ENCODE peak calls at places on chromosomes 5 and 9, in five cellular contexts. L, M, X, S and K are unnamed samples.

GRCh38 chr5:160931283-160931682 is 79.3 kb upstream of the ATP10B start:
- DNase-seq in X (no peak), M (no peak), S (no peak), L (no peak), K (no peak)

GRCh38 chr5:1755321-1755949 is 44.2 kb downstream of the MRPL36 start:
- DNase-seq in S (no peak), L (no peak), M (no peak), X (peak), K (no peak)

GRCh38 chr9:5568868-5569267 is 58.5 kb downstream of the PDCD1LG2 start:
- DNase-seq in S (no peak), M (no peak), X (no peak), L (no peak), K (no peak)

GRCh38 chr5:64144429-64145215 is 21.0 kb upstream of the RNF180 start:
- DNase-seq in X (no peak), L (no peak), S (no peak), M (no peak), K (no peak)

GRCh38 chr9:137816531-137817235 is 60.9 kb upstream of the CACNA1B start:
- DNase-seq in L (no peak), X (no peak), M (no peak), S (no peak), K (peak)

GRCh38 chr9:12723409-12724028 is 30.3 kb downstream of the TYRP1 start:
- DNase-seq in S (no peak), L (no peak), M (peak), X (no peak), K (no peak)

GRCh38 chr9:36798350-36799065 is 225.8 kb downstream of the MELK start:
- DNase-seq in S (peak), X (no peak), L (no peak), M (no peak), K (peak)

GRCh38 chr5:88678780-88679491 is 204.0 kb downstream of the MEF2C start:
- DNase-seq in M (no peak), X (no peak), L (no peak), S (no peak), K (no peak)

GRCh38 chr5:89087128-89087527 is 204.1 kb upstream of the MEF2C start:
- DNase-seq in M (no peak), L (no peak), S (no peak), X (no peak), K (no peak)

GRCh38 chr5:7851617-7852289 is 820 bp upstream of the CFAP90 start:
- DNase-seq in L (no peak), M (no peak), X (no peak), S (no peak), K (no peak)

GRCh38 chr5:155728146-155728856 is 598.7 kb upstream of the SGCD start:
- DNase-seq in L (peak), X (peak), S (peak), M (peak), K (no peak)

GRCh38 chr5:94355817-94356216 is 262.6 kb downstream of the KIAA0825 start:
- DNase-seq in X (no peak), L (no peak), M (no peak), S (no peak), K (no peak)

GRCh38 chr9:112180387-112180881 is 5.3 kb upstream of the SUSD1 start:
- DNase-seq in L (no peak), M (no peak), S (no peak), X (no peak), K (no peak)

GRCh38 chr5:129541648-129542251 is 81.7 kb downstream of the ADAMTS19 start:
- DNase-seq in X (no peak), S (no peak), L (no peak), M (peak), K (no peak)

GRCh38 chr5:107571621-107572489 is 98.9 kb downstream of the EFNA5 start:
- DNase-seq in L (peak), M (peak), S (peak), X (peak), K (peak)

GRCh38 chr9:92759990-92760893 is 4.4 kb downstream of the BICD2 start:
- DNase-seq in X (peak), L (peak), S (no peak), M (no peak), K (no peak)

GRCh38 chr9:134843740-134844139 is 36.9 kb upstream of the FCN2 start:
- DNase-seq in X (no peak), S (no peak), M (no peak), L (no peak), K (no peak)

GRCh38 chr5:75566710-75567309 is 44.4 kb upstream of the ANKDD1B start:
- DNase-seq in L (no peak), X (no peak), S (peak), M (peak), K (peak)

GRCh38 chr9:92341578-92341977 is 15.8 kb downstream of the CENPP start:
- DNase-seq in S (no peak), X (no peak), M (no peak), L (no peak), K (no peak)

GRCh38 chr9:124258765-124259272 is 1.1 kb downstream of the NEK6 start:
- DNase-seq in M (no peak), S (no peak), L (no peak), X (no peak), K (no peak)

GRCh38 chr9:81071108-81071507 is 618.2 kb downstream of the TLE1 start:
- DNase-seq in X (no peak), L (no peak), S (no peak), M (no peak), K (no peak)

GRCh38 chr5:176319827-176320554 is 41.6 kb downstream of the KIAA1191 start:
- DNase-seq in M (peak), X (no peak), S (peak), L (no peak), K (no peak)

GRCh38 chr5:171750316-171750788 is 35.3 kb upstream of the SMIM23 start:
- DNase-seq in M (peak), X (peak), L (no peak), S (peak), K (no peak)

GRCh38 chr9:115364991-115365390 is 247.0 kb upstream of the TNC start:
- DNase-seq in X (no peak), S (no peak), L (no peak), M (peak), K (no peak)

GRCh38 chr9:121240394-121241145 is 27.4 kb upstream of the GSN start:
- DNase-seq in X (no peak), L (no peak), M (peak), S (no peak), K (no peak)

GRCh38 chr5:24385617-24386016 is 259.2 kb downstream of the CDH10 start:
- DNase-seq in S (no peak), L (no peak), X (no peak), M (no peak), K (no peak)

GRCh38 chr9:79757906-79758669 is 186.3 kb downstream of the TLE4 start:
- DNase-seq in X (no peak), S (no peak), M (peak), L (no peak), K (no peak)

GRCh38 chr5:171386006-171386671 is 1.5 kb upstream of the NPM1 start:
- DNase-seq in S (no peak), X (peak), M (no peak), L (no peak), K (no peak)

GRCh38 chr5:68465934-68466551 is 250.5 kb downstream of the PIK3R1 start:
- DNase-seq in M (no peak), L (peak), X (no peak), S (no peak), K (no peak)

GRCh38 chr9:73199448-73199847 is 47.8 kb downstream of the ANXA1 start:
- DNase-seq in M (no peak), L (no peak), X (no peak), S (no peak), K (no peak)

GRCh38 chr5:151475378-151475777 is 28.0 kb downstream of the SLC36A1 start:
- DNase-seq in X (no peak), S (no peak), L (no peak), M (no peak), K (no peak)

GRCh38 chr5:3929799-3930198 is 334.2 kb downstream of the IRX1 start:
- DNase-seq in S (no peak), X (no peak), L (no peak), M (no peak), K (no peak)

GRCh38 chr5:95935553-95936100 is 26.0 kb downstream of the ELL2 start:
- DNase-seq in S (no peak), M (peak), L (no peak), X (no peak), K (no peak)

GRCh38 chr5:175658299-175659145 is 651 bp downstream of the HRH2 start:
- DNase-seq in X (no peak), L (no peak), M (no peak), S (no peak), K (no peak)

GRCh38 chr9:72789915-72790314 is 162.9 kb downstream of the ALDH1A1 start:
- DNase-seq in M (no peak), X (no peak), L (no peak), S (no peak), K (no peak)

GRCh38 chr5:9401786-9402472 is 143.9 kb downstream of the SEMA5A start:
- DNase-seq in X (no peak), L (no peak), S (no peak), M (peak), K (no peak)

GRCh38 chr9:127418037-127418471 is 6.1 kb upstream of the ZNF79 start:
- DNase-seq in X (no peak), M (no peak), L (no peak), S (peak), K (peak)

GRCh38 chr9:87725900-87726709 is at the start of gene CTSL:
- DNase-seq in M (peak), L (peak), S (peak), X (peak), K (no peak)
- TF ChIP-seq POLR2A in M (peak), L (peak), S (peak), X (peak), K (no peak)

GRCh38 chr5:55600536-55601208 is 65.9 kb upstream of the PLPP1 start:
- DNase-seq in X (no peak), M (peak), S (no peak), L (no peak), K (peak)

GRCh38 chr5:55599148-55600050 is 64.6 kb upstream of the PLPP1 start:
- DNase-seq in L (no peak), S (no peak), X (no peak), M (no peak), K (no peak)

GRCh38 chr5:55603947-55604346 is 69.2 kb upstream of the PLPP1 start:
- DNase-seq in L (no peak), M (peak), S (no peak), X (peak), K (no peak)

GRCh38 chr5:55600086-55600485 is 65.3 kb upstream of the PLPP1 start:
- DNase-seq in S (no peak), L (no peak), M (no peak), X (no peak), K (no peak)

GRCh38 chr5:55601209-55601618 is 66.5 kb upstream of the PLPP1 start:
- DNase-seq in L (peak), S (peak), M (peak), X (peak), K (no peak)
- TF ChIP-seq POLR2A in L (no peak), S (no peak), M (peak), X (peak), K (no peak)

GRCh38 chr9:129802833-129803678 is at the start of gene TOR1B:
- DNase-seq in L (peak), S (peak), X (peak), M (peak), K (peak)
- TF ChIP-seq POLR2A in L (peak), S (peak), X (peak), M (peak), K (peak)

GRCh38 chr9:35054871-35055644 is 17.4 kb downstream of the VCP start:
- DNase-seq in M (no peak), L (no peak), X (no peak), S (no peak), K (no peak)

GRCh38 chr9:35051069-35051967 is 21.1 kb downstream of the VCP start:
- DNase-seq in L (no peak), X (peak), M (peak), S (peak), K (no peak)

GRCh38 chr9:35056571-35057270 is 15.7 kb downstream of the VCP start:
- DNase-seq in S (no peak), L (no peak), M (no peak), X (no peak), K (no peak)

GRCh38 chr9:35057271-35057620 is 15.2 kb downstream of the VCP start:
- DNase-seq in S (no peak), L (no peak), X (no peak), M (no peak), K (no peak)

DNA sequence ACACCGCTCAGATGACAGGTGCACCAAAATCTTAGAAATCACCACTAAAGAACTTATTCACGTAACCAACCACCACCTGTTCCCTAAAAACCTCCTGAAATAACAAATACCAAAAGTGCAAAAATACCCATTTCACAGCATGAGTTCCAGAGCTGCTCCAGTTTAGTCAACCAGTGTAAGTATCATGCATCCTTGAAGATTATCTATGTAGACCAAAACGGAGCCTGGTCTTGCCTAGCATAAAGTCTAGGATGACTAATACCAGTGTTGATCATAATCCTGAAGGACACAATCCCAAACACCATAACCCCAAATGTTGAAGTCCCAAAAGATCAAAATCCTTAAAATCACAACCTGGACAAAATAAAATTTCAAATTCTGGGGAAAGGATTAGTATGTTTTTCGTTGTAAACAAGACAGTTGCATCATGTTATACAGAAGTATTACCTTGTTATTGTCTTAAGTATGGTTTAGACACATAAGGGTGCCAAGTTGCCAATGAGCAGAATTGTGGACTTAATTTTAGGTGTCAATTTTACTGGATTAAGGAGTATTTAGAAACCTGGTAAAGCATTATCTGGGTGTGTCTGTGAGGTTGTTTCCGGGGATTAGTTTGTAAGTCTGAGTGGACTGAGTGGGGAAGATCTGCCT is 18.1 kb downstream of the VCP start:
- DNase-seq in L (no peak), M (no peak), X (no peak), S (no peak), K (no peak)
- TF ChIP-seq POLR2A in L (no peak), M (peak), X (no peak), S (no peak), K (no peak)

GRCh38 chr5:60699549-60700346 is at the start of gene DEPDC1B:
- DNase-seq in X (peak), S (peak), M (peak), L (peak), K (peak)
- TF ChIP-seq POLR2A in X (peak), S (peak), M (peak), L (no peak), K (no peak)

DNA sequence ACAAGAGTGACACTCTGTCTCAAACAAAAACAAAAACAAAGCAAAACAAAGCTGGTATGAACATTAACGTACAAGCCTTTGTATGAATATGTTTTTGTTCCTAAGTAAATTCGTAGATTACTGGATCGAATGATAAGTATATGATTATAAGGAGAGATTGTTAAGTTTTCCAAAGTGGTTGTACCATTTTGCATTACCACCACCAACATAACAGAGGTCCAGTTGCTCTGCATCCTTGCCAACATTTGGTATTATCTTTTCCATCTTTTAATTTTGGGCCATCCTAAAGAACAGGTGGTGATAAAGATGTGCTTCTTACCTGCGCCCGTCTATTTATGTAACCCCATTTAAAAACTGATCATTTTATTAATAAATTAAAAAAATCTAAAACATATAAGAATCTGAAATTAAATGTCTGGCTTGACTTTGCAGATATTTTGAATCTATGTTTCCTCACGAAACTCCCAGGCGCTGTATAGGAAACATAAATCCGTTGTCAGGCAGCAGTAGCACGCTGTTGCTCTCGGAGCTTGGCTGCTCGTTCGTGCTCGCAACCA is 593 bp upstream of the NAA35 start:
- DNase-seq in X (no peak), M (no peak), L (no peak), S (peak), K (no peak)
- TF ChIP-seq POLR2A in X (no peak), M (peak), L (peak), S (peak), K (peak)

GRCh38 chr5:138182808-138183207 is 3.9 kb downstream of the KIF20A start:
- DNase-seq in M (no peak), S (no peak), L (no peak), X (no peak), K (no peak)

GRCh38 chr5:138192826-138193225 is 13.9 kb downstream of the KIF20A start:
- DNase-seq in L (no peak), S (no peak), X (no peak), M (no peak), K (no peak)

GRCh38 chr5:138186002-138186447 is 7.1 kb downstream of the KIF20A start:
- DNase-seq in L (no peak), X (no peak), S (no peak), M (no peak), K (no peak)

DNA sequence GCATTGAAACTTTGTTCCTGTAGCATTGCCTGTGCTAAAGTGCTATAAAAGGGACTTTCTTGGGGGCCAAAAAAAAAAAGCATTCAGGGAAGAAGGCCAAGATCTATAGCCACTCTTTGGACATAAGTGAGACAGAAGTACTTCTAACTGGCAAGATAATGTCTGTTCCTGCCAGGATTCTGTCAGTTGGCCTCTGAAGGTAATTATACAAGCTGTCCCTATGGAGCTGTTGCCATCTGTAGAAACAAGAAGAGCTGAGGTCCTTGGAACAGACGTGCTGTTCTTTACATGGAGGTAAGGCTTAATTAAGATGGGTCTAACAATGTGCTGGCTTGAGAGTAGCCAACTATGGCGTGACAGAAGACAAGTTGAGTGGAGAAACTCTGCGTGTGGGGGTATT is 9.7 kb downstream of the KIF20A start:
- DNase-seq in M (no peak), X (no peak), L (no peak), S (no peak), K (no peak)
- TF ChIP-seq POLR2A in M (no peak), X (no peak), L (no peak), S (no peak), K (no peak)

GRCh38 chr9:24657387-24657786 is 111.7 kb upstream of the IZUMO3 start:
- DNase-seq in L (no peak), X (no peak), M (no peak), S (no peak), K (no peak)
- TF ChIP-seq POLR2A in L (no peak), X (no peak), M (no peak), S (no peak), K (no peak)

DNA sequence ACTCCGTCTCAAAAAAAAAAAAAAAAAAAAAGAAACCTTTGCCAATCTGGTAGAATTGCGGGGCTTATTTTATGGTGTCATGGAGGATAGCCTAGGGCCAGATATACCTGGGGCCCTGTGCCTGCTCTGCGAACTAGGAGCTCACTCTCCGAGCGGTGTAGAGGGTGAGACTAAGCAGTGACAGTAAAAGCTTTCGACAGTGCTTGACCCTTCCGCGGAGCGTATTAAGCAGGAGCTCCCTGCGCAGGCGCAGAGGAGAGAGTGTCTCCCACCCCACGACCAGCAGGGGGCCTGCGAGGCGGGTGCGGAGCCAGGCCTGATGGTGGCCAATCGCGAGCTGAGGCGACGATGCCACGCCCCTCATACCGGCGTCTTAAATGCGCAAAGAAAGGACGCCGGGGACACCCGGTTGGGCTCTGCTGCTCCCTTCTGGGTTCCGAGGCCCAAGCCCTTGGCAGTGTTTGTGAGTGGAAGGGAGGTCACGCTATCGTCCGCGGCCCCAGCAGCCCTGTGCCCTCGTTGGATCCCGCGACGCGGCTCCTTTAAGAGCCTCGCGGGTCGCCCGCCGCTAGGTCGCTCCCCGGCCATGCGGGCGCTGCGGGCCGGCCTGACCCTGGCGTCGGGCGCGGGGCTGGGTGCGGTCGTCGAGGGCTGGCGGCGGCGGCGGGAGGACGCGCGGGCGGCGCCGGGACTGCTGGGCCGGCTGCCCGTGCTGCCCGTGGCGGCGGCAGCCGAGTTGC is at the start of gene ENDOG:
- DNase-seq in X (peak), L (peak), M (peak), S (peak), K (peak)
- TF ChIP-seq POLR2A in X (peak), L (no peak), M (peak), S (peak), K (peak)